ENCODE peak calls at places on chromosomes 11 and 22, in eight cellular contexts. H is A549, E is HCT116, P is IMR-90, J is H1, C is HepG2, T is GM12878, N is K562. M is an unnamed sample.

GRCh38 chr11:22976146-22976545 is 115.9 kb upstream of the CCDC179 start:
- DNase-seq in E (no peak), T (no peak), J (no peak), H (no peak), C (no peak), P (peak; percentile 91), N (no peak), M (no peak)

GRCh38 chr11:62273284-62273683 is 3.3 kb downstream of the SCGB2A2 start:
- DNase-seq in T (no peak), E (no peak), H (no peak), C (no peak), J (no peak), P (no peak), N (no peak), M (no peak)

GRCh38 chr22:33381531-33382406 is 323.6 kb upstream of the SYN3 start:
- DNase-seq in T (no peak), P (no peak), E (no peak), H (no peak), N (no peak), C (no peak), J (no peak), M (no peak)

GRCh38 chr11:58592760-58593472 is 14.1 kb downstream of the ZFP91 start:
- DNase-seq in C (no peak), H (no peak), P (no peak), E (no peak), J (no peak), N (no peak), T (no peak), M (no peak)

GRCh38 chr11:123616505-123617198 is 37.8 kb downstream of the SCN3B start:
- DNase-seq in T (no peak), E (no peak), H (no peak), P (peak; percentile 86), N (no peak), J (no peak), C (no peak), M (no peak)

GRCh38 chr11:131652231-131652630 is 281.8 kb downstream of the NTM start:
- DNase-seq in T (no peak), H (no peak), C (no peak), E (no peak), J (no peak), N (no peak), P (no peak), M (no peak)

GRCh38 chr11:117232022-117232878 is at the start of the genes PCSK7 and RNF214:
- DNase-seq in E (no peak), C (peak; percentile 53), J (peak; percentile 88), T (peak; percentile 20), P (peak; percentile 61), N (peak; percentile 96), H (peak; percentile 77), M (peak; percentile 79)

GRCh38 chr22:30277547-30278344 is 11.1 kb upstream of the OSM start:
- DNase-seq in C (no peak), T (no peak), J (no peak), N (no peak), H (no peak), E (no peak), P (peak; percentile 80), M (peak; percentile 89)

GRCh38 chr11:113281052-113281725 is 33.2 kb upstream of the TTC12 start:
- DNase-seq in H (no peak), J (no peak), E (no peak), N (no peak), C (no peak), T (no peak), P (no peak), M (no peak)

GRCh38 chr11:68924073-68924925 is 20.6 kb downstream of the IGHMBP2 start:
- DNase-seq in P (no peak), T (no peak), N (no peak), H (no peak), J (no peak), E (no peak), C (no peak), M (no peak)

GRCh38 chr22:39820266-39820665 is 73.3 kb downstream of the ENTHD1 start:
- DNase-seq in N (no peak), E (peak; percentile 18), P (peak; percentile 82), C (no peak), H (peak; percentile 11), J (no peak), T (no peak), M (peak; percentile 66)

DNA sequence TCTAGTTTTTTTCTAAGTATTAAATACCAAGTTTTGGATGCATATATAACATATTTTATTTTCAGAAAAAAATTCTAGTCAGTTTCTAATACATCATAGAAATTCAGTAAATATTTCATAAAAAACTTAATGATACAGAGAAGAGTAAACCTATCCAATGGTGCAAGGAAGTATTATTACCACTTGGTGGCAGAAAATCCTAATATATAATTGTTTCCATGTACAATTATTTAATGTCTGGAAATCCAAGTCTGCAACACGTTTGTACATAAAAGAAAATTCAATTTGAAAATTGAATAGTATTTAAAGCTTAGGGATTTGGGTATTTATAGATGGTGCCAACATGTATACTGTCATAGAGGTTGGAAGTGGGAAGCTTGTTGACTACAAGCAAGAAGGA is 127.0 kb downstream of the TRPC6 start:
- DNase-seq in P (peak; percentile 52), E (no peak), T (no peak), J (no peak), C (no peak), H (no peak), N (no peak), M (no peak)
- H3K4me2 ChIP-seq in P (no peak overlapping the region), E (no peak overlapping the region), T (no peak overlapping the region), J (no peak overlapping the region), C (no peak overlapping the region), H (no peak overlapping the region), N (no peak overlapping the region), M (no peak overlapping the region)

GRCh38 chr11:45907911-45908370 is 870 bp upstream of the FREY1 start:
- DNase-seq in P (no peak), E (no peak), T (no peak), H (no peak), J (no peak), C (no peak), N (no peak), M (no peak)
- TF ChIP-seq POLR2A in P (no peak), E (no peak), T (peak; percentile 39), H (no peak), J (no peak), C (no peak), N (no peak), M (no peak)

DNA sequence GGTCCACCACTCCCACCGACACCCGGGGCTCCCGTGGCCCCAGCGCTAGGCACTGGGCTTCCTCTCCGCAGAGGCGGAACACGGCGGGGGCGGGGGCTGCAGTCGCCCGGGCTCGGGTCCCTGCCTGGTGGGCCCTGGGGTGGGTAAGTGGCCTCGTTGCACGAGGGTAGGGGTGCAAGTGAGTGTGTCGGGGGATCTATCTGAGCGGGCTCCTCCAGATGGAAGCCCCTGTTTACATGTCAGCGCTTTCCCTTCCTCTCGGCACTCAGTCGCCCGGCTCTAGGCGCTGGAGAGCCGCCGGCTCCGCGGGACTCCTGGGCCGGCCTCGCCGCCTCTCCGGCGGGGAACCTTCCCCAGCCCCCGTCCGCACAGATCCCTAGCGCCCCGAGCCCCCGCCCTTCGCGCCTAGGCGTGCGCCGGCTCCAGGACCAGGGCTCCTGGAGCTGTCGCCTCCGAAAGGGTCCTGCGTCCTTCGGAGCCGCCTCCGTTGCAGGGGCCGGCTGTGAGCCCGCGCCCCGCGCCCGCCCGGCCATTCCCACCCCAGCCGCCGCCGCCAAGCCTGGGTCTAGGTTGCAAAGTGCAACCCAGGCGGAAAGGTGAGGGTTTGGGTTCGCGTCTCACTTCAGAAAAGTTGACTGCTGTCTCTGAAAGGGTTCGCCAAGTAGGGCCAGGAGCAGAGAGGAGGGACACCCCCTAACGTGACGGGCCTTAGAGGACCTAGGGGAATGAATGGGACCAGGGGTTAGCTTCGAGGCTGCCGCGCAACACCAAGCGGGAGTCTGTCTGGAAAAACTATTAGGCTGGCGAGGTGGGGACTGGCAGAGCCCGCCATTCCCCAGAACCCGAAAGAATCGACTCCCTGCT is 978 bp downstream of the FLI1 start:
- DNase-seq in N (no peak), H (no peak), E (no peak), T (no peak), P (no peak), J (peak; percentile 79), C (no peak), M (no peak)
- H3K27ac ChIP-seq in N (no peak overlapping the region), H (no peak overlapping the region), E (no peak overlapping the region), T (peak overlapping the region; percentile 81), P (peak overlapping the region; percentile 78), J (no peak overlapping the region), C (no peak overlapping the region), M (peak overlapping the region; percentile 98)

GRCh38 chr22:22424956-22425355 is 83.6 kb downstream of the ZNF280B start:
- DNase-seq in J (no peak), E (no peak), P (no peak), T (no peak), C (no peak), H (no peak), N (no peak), M (no peak)
- H3K4me2 ChIP-seq in J (peak overlapping the region; percentile 45), E (no peak overlapping the region), P (no peak overlapping the region), T (no peak overlapping the region), C (peak overlapping the region; percentile 73), H (no peak overlapping the region), N (no peak overlapping the region), M (no peak overlapping the region)

GRCh38 chr11:76321340-76321739 is 59.6 kb downstream of the THAP12 start:
- DNase-seq in C (no peak), N (no peak), H (no peak), P (no peak), J (no peak), T (no peak), E (no peak), M (no peak)

GRCh38 chr11:76322593-76323341 is 58.2 kb downstream of the THAP12 start:
- DNase-seq in C (no peak), T (no peak), E (no peak), N (no peak), J (no peak), H (no peak), P (no peak), M (no peak)

GRCh38 chr11:76323804-76324203 is 57.1 kb downstream of the THAP12 start:
- DNase-seq in J (no peak), E (no peak), C (no peak), T (no peak), P (no peak), H (no peak), N (no peak), M (no peak)

GRCh38 chr11:76320929-76321328 is 60.0 kb downstream of the THAP12 start:
- DNase-seq in H (no peak), N (no peak), C (no peak), J (no peak), P (no peak), E (no peak), T (no peak), M (no peak)

DNA sequence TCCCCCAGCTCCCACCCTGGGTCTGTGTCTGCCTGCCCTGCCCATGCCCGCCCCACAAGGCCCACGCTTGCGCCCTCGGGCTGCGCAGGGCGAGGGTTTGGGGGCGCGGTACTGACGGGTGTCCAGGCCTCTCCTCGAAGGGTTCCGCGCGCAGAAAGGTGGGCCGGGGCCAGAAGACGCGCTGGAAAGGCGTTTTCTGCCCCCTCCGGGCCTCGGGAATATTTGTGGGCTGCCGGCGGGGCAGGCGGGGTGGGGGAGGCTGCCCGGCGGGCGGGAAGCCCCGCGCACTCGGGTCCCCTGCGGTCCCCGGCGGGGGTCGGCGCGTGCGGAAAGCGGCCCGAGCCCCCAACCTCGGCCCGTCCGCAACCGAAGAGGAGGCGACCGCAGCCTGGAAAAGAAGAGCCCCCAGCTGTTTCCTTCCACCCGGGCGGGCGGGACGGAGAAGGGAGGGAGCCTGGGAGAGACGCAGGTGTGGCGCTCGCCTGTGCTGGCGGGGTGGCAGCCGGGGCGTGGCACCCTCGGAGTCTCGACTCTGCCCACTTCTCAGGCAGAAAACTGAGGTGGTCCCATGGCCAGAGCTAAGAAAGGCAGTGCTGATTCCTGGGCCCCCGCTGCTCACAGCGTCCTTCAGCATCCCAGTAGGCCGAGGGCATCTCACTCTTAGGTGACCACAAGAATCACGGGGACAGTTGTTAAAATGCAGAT is 59.0 kb downstream of the THAP12 start:
- DNase-seq in C (no peak), H (no peak), T (no peak), P (no peak), N (no peak), J (no peak), E (no peak), M (no peak)
- TF ChIP-seq POLR2A in C (no peak), H (no peak), T (no peak), P (no peak), N (no peak), J (no peak), E (no peak), M (no peak)